ENCODE peak calls at places on chromosomes 12 and 14, in nine cellular contexts. A, T, C, J, K, R, B, E and S are unnamed samples.
A peak's percentile ranks its signal among the peaks of the same experiment; 100 is the strongest.

GRCh38 chr12:1947081-1947480 is 28.6 kb upstream of the CACNA2D4 start:
- DNase-seq in A (no peak), T (no peak), C (no peak), J (no peak), K (no peak), R (no peak), B (no peak), E (peak; percentile 67), S (no peak)

GRCh38 chr12:117025481-117026151 is 73.6 kb downstream of the TESC start:
- DNase-seq in A (peak; percentile 88), T (peak; percentile 62), C (peak; percentile 27), J (peak; percentile 82), K (peak; percentile 53), R (peak; percentile 66), B (peak; percentile 70), E (peak; percentile 78), S (peak; percentile 67)

GRCh38 chr12:121964813-121965643 is 46.6 kb downstream of the CFAP251 start:
- DNase-seq in A (no peak), T (no peak), C (no peak), J (peak; percentile 66), K (peak; percentile 64), R (peak; percentile 14), B (no peak), E (peak; percentile 66), S (no peak)

GRCh38 chr14:67694791-67695393 is 672 bp downstream of the RDH11 start:
- DNase-seq in A (peak; percentile 89), T (peak; percentile 89), C (peak; percentile 63), J (peak; percentile 90), K (peak; percentile 86), R (peak; percentile 85), B (peak; percentile 26), E (peak; percentile 87), S (peak; percentile 90)

GRCh38 chr14:90023176-90023896 is 38.5 kb upstream of the KCNK13 start:
- DNase-seq in A (no peak), T (no peak), C (no peak), J (no peak), K (no peak), R (no peak), B (no peak), E (peak; percentile 35), S (no peak)

GRCh38 chr12:115405471-115405860 is 721.5 kb upstream of the TBX3 start:
- DNase-seq in A (no peak), T (no peak), C (no peak), J (no peak), K (no peak), R (no peak), B (no peak), E (no peak), S (no peak)

GRCh38 chr14:101791919-101792572 is 30.5 kb downstream of the PPP2R5C start:
- DNase-seq in A (peak; percentile 5), T (no peak), C (no peak), J (peak; percentile 39), K (peak; percentile 77), R (no peak), B (no peak), E (peak; percentile 70), S (no peak)

GRCh38 chr12:85057370-85057963 is 21.3 kb downstream of the LRRIQ1 start:
- DNase-seq in A (peak; percentile 78), T (peak; percentile 50), C (peak; percentile 19), J (peak; percentile 69), K (peak; percentile 44), R (peak; percentile 45), B (no peak), E (peak; percentile 67), S (no peak)

GRCh38 chr12:95218164-95218851 is 701 bp downstream of the VEZT start:
- DNase-seq in A (peak; percentile 95), T (peak; percentile 72), C (peak; percentile 57), J (peak; percentile 88), K (peak; percentile 63), R (peak; percentile 72), B (no peak), E (peak; percentile 56), S (no peak)